ENCODE peak calls at places on chromosome 9, in four cellular contexts. L, S, Z and R are unnamed samples.

GRCh38 chr9:93077811-93078210 is 18.2 kb upstream of the CARD19 start:
- DNase-seq in L (no peak), Z (no peak), S (no peak), R (no peak)

GRCh38 chr9:36401179-36401740 is 1.2 kb upstream of the RNF38 start:
- DNase-seq in S (no peak), L (no peak), Z (peak; percentile 76), R (no peak)

GRCh38 chr9:76302947-76303550 is 91.2 kb downstream of the RFK start:
- DNase-seq in L (peak; percentile 3), S (no peak), Z (no peak), R (peak; percentile 50)

GRCh38 chr9:134624827-134625181 is 16.8 kb upstream of the COL5A1 start:
- DNase-seq in S (no peak), L (no peak), Z (no peak), R (peak; percentile 19)

GRCh38 chr9:87406545-87407166 is 91.0 kb upstream of the DAPK1 start:
- DNase-seq in S (no peak), Z (no peak), L (no peak), R (peak; percentile 72)

GRCh38 chr9:1759901-1760300 is 255.2 kb upstream of the SMARCA2 start:
- DNase-seq in Z (no peak), S (no peak), L (no peak), R (no peak)

GRCh38 chr9:7088598-7088997 is 330.8 kb downstream of the KDM4C start:
- DNase-seq in Z (no peak), L (no peak), S (no peak), R (no peak)

GRCh38 chr9:9521033-9521779 is 1091.6 kb downstream of the PTPRD start:
- DNase-seq in Z (no peak), L (no peak), S (no peak), R (no peak)

GRCh38 chr9:35617548-35617947 is 665 bp downstream of the CD72 start:
- DNase-seq in S (no peak), Z (no peak), L (no peak), R (no peak)

GRCh38 chr9:72871685-72872084 is 81.2 kb downstream of the ALDH1A1 start:
- DNase-seq in Z (no peak), L (no peak), S (no peak), R (no peak)

DNA sequence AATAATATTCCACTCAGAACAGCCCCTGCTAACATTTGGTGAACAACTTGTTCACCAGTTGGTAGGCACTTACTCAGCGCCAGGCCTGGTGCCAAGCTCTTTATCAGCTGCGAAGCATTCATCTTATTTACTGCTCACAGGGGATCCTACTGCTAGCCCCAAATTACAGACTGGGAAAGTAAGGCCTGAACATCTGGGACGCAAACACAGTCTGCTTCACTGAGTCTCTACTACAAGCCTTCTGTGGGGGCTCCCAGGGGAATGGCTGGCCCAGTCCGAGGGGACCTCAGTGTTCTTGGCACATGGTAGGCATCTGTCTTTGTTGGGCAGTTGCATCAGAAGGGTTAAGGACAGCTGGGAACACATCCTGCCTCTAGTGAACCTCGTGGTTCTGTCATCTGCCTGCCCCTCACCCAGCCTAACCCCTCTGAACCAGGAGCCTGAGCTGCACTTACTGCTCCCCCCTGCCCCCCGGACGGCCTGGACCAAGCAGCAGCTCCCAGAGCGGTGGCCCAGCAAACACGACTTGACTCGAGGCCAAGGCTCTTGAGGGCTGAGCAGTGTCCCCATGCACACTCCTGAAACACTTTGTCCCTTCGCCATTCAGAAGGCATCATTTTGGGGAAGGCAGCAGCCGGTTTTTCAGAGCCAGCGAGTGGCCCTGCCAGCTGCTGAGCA is at the start of gene PHYHD1:
- DNase-seq in Z (peak; percentile 62), L (no peak), S (no peak), R (no peak)
- TF ChIP-seq CTCF in Z (no peak), L (no peak), S (no peak), R (no peak)

GRCh38 chr9:71744754-71745521 is 23.4 kb downstream of the CEMIP2 start:
- DNase-seq in Z (no peak), S (no peak), L (no peak), R (no peak)
- TF ChIP-seq CTCF in Z (no peak), S (no peak), L (no peak), R (no peak)

DNA sequence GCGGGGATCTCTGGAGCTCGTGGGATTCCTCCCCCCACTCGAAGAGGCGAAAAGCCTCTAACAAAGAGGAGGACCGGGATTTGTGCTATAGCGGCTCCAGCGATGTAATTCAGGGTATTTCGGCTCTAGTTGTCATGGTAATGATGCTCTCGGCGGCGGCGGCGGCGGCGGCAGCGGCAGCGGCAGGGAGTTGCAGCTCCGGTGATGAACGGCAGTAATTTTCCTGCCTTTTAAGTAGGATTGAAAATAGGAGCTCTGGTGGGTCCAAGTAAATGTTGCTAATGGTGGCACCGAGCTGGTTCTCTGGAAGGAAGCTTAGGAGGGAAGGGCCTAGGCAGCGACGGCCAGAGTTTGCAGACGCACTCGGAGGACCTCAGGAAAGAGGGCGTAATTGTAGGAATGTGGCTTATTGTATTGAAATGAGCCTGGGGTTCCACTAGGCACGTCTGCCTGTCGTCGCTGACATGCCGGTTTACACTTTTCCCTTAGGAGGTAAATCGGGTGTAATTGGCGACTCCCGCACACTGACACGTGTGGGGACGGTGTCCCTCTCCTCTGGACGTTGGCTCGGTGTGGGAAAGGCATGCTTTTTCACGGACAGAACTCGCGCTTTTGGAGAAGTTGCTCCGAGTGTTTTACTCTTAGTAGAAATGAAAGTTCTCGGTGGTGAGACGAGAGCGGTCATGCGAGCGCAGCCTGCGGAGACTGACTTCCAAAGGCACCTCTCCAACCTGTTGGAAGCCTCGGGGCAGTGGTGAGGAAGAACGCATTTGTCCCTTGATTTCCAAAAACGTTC is 1.1 kb downstream of the NR4A3 start:
- DNase-seq in S (no peak), Z (peak; percentile 16), L (peak; percentile 29), R (no peak)
- TF ChIP-seq CTCF in S (no peak), Z (no peak), L (no peak), R (no peak)

DNA sequence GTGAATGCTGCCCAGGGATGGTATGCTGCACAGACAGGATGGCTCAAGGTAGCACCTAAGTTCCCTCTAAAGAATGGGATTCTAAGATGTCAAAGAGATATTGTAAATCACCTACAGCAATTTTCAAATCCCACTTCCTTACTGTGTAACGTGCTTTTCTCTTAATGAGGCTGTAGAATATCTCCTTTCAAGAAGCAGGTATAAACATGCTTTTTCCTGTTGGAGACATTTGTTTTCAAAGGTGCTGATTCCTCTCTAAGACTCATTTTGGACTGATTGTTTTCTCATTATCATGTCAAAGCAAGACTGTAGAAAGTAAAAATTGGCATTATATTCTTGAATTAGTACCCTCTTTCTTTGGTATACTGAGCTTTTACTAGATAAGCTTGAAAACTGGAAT is 412.6 kb upstream of the PAPPA start:
- DNase-seq in L (no peak), Z (no peak), S (no peak), R (no peak)
- TF ChIP-seq CTCF in L (no peak), Z (no peak), S (no peak), R (no peak)

GRCh38 chr9:83976372-83976771 is 3.6 kb downstream of the HNRNPK start:
- DNase-seq in L (no peak), Z (no peak), S (no peak), R (no peak)

GRCh38 chr9:83980395-83981125 is at the start of gene RMI1:
- DNase-seq in L (peak; percentile 100), Z (peak; percentile 99), S (peak; percentile 99), R (peak; percentile 100)

GRCh38 chr9:83978992-83979811 is 813 bp downstream of the HNRNPK start:
- DNase-seq in Z (peak; percentile 72), L (peak; percentile 86), S (peak; percentile 58), R (peak; percentile 85)

GRCh38 chr9:83979812-83980394 is at the start of gene HNRNPK:
- DNase-seq in S (peak; percentile 99), Z (peak; percentile 99), L (peak; percentile 99), R (peak; percentile 99)

GRCh38 chr9:83977196-83977595 is 2.8 kb downstream of the HNRNPK start:
- DNase-seq in L (no peak), S (no peak), Z (no peak), R (no peak)
- TF ChIP-seq CTCF in L (no peak), S (no peak), Z (no peak), R (no peak)

DNA sequence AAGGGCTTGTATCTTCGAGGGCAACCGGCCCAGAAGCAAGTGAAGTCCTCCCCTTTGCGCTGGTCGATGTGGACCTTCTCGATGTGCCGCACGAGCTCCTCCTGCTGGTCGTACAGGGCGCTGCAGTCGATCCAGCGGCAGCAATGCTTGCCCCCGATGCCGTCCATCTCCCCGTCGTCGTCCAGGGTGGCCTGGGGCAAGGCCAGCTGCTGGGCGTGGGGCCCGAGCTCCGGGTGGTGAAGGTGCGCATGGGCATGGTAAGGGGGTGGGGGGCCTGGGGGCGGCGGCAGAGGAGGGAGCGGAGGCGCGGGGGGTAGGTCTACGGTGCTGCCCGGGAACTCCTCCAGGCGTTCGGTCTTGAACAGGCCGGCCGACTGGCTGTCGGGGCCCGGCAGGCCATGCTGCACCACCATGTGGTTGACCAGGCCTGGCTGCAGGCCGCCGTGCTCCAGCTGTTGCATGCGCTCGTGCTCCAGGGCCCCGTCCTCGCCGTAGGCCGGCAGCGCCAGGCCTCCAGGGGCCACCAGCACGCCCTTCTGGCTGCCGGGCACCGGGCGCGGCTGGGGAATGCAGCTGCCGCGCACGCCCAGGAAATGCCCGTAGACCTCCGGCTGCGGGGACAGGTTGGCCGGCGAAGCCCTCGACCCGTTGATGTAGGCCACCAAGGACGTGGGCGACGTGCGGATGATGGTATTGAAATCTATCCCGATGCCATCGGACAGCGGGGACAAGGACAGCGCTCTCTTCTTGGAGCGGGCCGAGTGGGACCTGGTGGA is 181.8 kb downstream of the GLIS3 start:
- DNase-seq in L (peak; percentile 11), Z (no peak), S (no peak), R (peak; percentile 46)
- TF ChIP-seq CTCF in L (peak; percentile 48), Z (no peak), S (peak; percentile 15), R (peak; percentile 71)

DNA sequence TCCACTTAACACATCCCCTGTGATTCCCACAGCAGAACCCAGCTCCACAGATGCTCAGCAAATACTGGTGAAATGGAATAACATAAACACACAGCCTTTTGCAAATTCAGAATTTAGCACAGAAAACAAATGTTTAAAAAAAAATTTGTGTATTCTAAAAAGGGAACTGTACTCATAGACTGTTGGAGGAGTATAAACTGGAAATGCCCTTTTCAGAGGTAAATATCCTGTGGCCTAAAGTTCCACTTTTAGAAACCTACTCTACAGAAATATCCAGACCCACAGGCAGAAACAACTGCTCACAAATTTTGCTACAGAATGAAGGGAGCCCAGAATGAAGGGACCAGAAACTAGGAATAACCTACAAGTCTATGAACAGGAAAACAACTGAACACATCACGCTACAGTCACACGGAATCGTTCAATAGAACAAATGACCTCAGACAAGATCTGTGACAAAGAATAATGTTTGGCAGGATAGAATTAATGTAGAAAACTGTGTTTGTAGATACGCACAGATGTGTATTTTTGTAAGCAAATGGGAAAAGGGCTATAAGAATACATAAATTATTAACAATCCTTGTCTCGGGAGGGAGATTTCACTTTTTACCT is 78.5 kb downstream of the SHB start:
- DNase-seq in Z (no peak), L (no peak), S (no peak), R (no peak)
- TF ChIP-seq CTCF in Z (no peak), L (no peak), S (no peak), R (no peak)